ENCODE peak calls at places on chromosome 21, in ten cellular contexts. G is WTC11; W is H9; P is dorsolateral prefrontal cortex; F is brain microvascular endothelial cell; Z is progenitor cell of endocrine pancreas; T is GM10248; U is MM.1S; I is tibial nerve; R is CD4-positive, alpha-beta T cell. E is an unnamed sample.

GRCh38 chr21:26909972-26910371 is 56.9 kb downstream of the ADAMTS5 start:
- DNase-seq in U (no peak), I (no peak), F (peak), Z (no peak), P (no peak), G (peak), T (no peak), W (peak), R (no peak), E (peak)

GRCh38 chr21:35153671-35154070 is 104.6 kb upstream of the RUNX1 start:
- DNase-seq in I (no peak), P (no peak), Z (no peak), F (peak), R (no peak), U (no peak), G (no peak), T (no peak), W (no peak), E (no peak)

GRCh38 chr21:28272272-28272992 is 720.2 kb downstream of the LTN1 start:
- DNase-seq in I (no peak), G (no peak), P (no peak), Z (no peak), U (peak), T (no peak), W (no peak), F (peak), R (no peak), E (no peak)

GRCh38 chr21:34536820-34537219 is 24.8 kb upstream of the KCNE1 start:
- DNase-seq in F (no peak), U (no peak), W (no peak), R (no peak), G (no peak), T (no peak), Z (no peak), P (no peak), I (no peak), E (no peak)

GRCh38 chr21:40568756-40569155 is 278.2 kb downstream of the DSCAM start:
- DNase-seq in F (no peak), T (no peak), G (no peak), R (no peak), I (no peak), W (no peak), Z (no peak), U (no peak), P (no peak), E (no peak)

GRCh38 chr21:29271927-29272333 is 26.8 kb upstream of the BACH1 start:
- DNase-seq in T (no peak), W (no peak), F (no peak), U (no peak), P (no peak), G (no peak), Z (no peak), R (no peak), I (no peak), E (no peak)

GRCh38 chr21:28333455-28334108 is 659.1 kb downstream of the LTN1 start:
- DNase-seq in T (no peak), F (no peak), R (no peak), G (no peak), P (no peak), Z (no peak), I (no peak), U (no peak), W (no peak), E (no peak)

GRCh38 chr21:24093032-24093431 is 1514.2 kb downstream of the MRPL39 start:
- DNase-seq in U (no peak), I (no peak), W (no peak), T (no peak), F (no peak), R (no peak), P (no peak), Z (no peak), G (no peak), E (no peak)

GRCh38 chr21:39094087-39094785 is 89.0 kb downstream of the PSMG1 start:
- DNase-seq in I (no peak), Z (no peak), P (no peak), U (no peak), W (no peak), R (no peak), T (no peak), F (no peak), G (no peak), E (no peak)

GRCh38 chr21:34524671-34525601 is 12.9 kb upstream of the KCNE1 start:
- DNase-seq in F (no peak), W (peak), I (no peak), P (no peak), U (no peak), R (no peak), G (peak), Z (no peak), T (no peak), E (peak)

GRCh38 chr21:16376673-16377072 is 646.9 kb downstream of the USP25 start:
- DNase-seq in U (no peak), Z (no peak), P (no peak), F (no peak), R (no peak), W (no peak), T (no peak), G (no peak), I (no peak), E (no peak)

GRCh38 chr21:36548866-36549265 is 68.9 kb upstream of the CLDN14 start:
- DNase-seq in U (no peak), F (no peak), W (no peak), G (no peak), T (no peak), I (no peak), P (no peak), Z (no peak), R (no peak), E (no peak)

GRCh38 chr21:46178961-46179360 is 5.3 kb downstream of the SPATC1L start:
- DNase-seq in P (no peak), Z (no peak), T (no peak), W (no peak), U (no peak), R (no peak), I (no peak), F (no peak), G (no peak), E (no peak)

GRCh38 chr21:27532081-27532480 is 565.2 kb upstream of the ADAMTS5 start:
- DNase-seq in I (no peak), P (no peak), R (no peak), Z (no peak), U (no peak), T (no peak), F (peak), G (no peak), W (no peak), E (no peak)

GRCh38 chr21:37087188-37087587 is 14.1 kb downstream of the TTC3 start:
- DNase-seq in P (no peak), R (no peak), Z (no peak), W (no peak), F (peak), U (no peak), G (no peak), T (no peak), I (peak), E (no peak)

GRCh38 chr21:16624468-16625102 is 888.3 kb upstream of the CXADR start:
- DNase-seq in U (no peak), F (no peak), P (no peak), I (no peak), G (no peak), R (no peak), W (no peak), T (no peak), Z (no peak), E (peak)

GRCh38 chr21:29215709-29216108 is 83.0 kb upstream of the BACH1 start:
- DNase-seq in I (no peak), W (no peak), U (no peak), P (no peak), F (no peak), G (no peak), R (no peak), T (no peak), Z (no peak), E (no peak)

GRCh38 chr21:46089285-46089684 is 8.6 kb upstream of the COL6A2 start:
- DNase-seq in R (no peak), G (no peak), W (no peak), P (no peak), T (no peak), U (no peak), F (no peak), I (no peak), Z (no peak), E (no peak)

GRCh38 chr21:36257657-36258056 is 62.3 kb upstream of the MORC3 start:
- DNase-seq in R (no peak), F (no peak), U (no peak), P (no peak), G (no peak), W (no peak), T (no peak), Z (no peak), I (no peak), E (no peak)

GRCh38 chr21:36976882-36977651 is 10.6 kb upstream of the HLCS start:
- DNase-seq in Z (no peak), G (peak), U (peak), R (no peak), I (peak), W (peak), F (peak), P (no peak), T (peak), E (no peak)

GRCh38 chr21:46607605-46608004 is 2.7 kb upstream of the S100B start:
- DNase-seq in U (no peak), W (no peak), P (no peak), F (no peak), T (peak), R (no peak), Z (no peak), G (no peak), I (no peak), E (no peak)

GRCh38 chr21:28375708-28376385 is 616.8 kb downstream of the LTN1 start:
- DNase-seq in G (no peak), T (no peak), I (no peak), F (peak), R (no peak), W (no peak), Z (no peak), U (no peak), P (no peak), E (no peak)

GRCh38 chr21:28633803-28634572 is 358.7 kb downstream of the LTN1 start:
- DNase-seq in P (no peak), W (no peak), Z (no peak), U (no peak), R (no peak), F (peak), T (no peak), G (no peak), I (no peak), E (no peak)

GRCh38 chr21:36860736-36861594 is 105.5 kb downstream of the HLCS start:
- DNase-seq in T (no peak), W (no peak), U (no peak), Z (no peak), R (no peak), G (no peak), I (no peak), F (peak), P (no peak), E (no peak)

GRCh38 chr21:38299651-38300050 is 42.9 kb downstream of the KCNJ15 start:
- DNase-seq in R (no peak), Z (no peak), I (no peak), W (no peak), P (no peak), G (no peak), F (no peak), U (no peak), T (no peak), E (no peak)

GRCh38 chr21:34890724-34891609 is 158.1 kb downstream of the RUNX1 start:
- DNase-seq in F (peak), P (no peak), R (no peak), T (no peak), W (peak), Z (no peak), U (no peak), G (peak), I (no peak), E (peak)

GRCh38 chr21:34157456-34158025 is 84.2 kb downstream of the MRPS6 start:
- DNase-seq in T (no peak), G (no peak), I (no peak), F (no peak), W (no peak), P (no peak), R (no peak), U (no peak), Z (no peak), E (no peak)

GRCh38 chr21:45899317-45900033 is 82.1 kb upstream of the COL6A1 start:
- DNase-seq in R (no peak), P (peak), I (no peak), U (no peak), W (no peak), F (no peak), G (no peak), Z (no peak), T (no peak), E (no peak)

GRCh38 chr21:24727803-24728425 is 879.4 kb downstream of the MRPL39 start:
- DNase-seq in R (no peak), F (no peak), U (no peak), P (no peak), T (no peak), G (no peak), Z (no peak), W (no peak), I (no peak), E (no peak)

GRCh38 chr21:38806153-38806941 is 618 bp downstream of the ETS2 start:
- DNase-seq in W (no peak), I (no peak), Z (peak), T (peak), R (no peak), U (no peak), G (peak), P (no peak), F (no peak), E (peak)

GRCh38 chr21:44462090-44462833 is 7.0 kb downstream of the LRRC3 start:
- DNase-seq in W (no peak), P (no peak), Z (no peak), I (no peak), T (no peak), G (no peak), F (no peak), U (no peak), R (no peak), E (no peak)

GRCh38 chr21:44460441-44460755 is 5.1 kb downstream of the LRRC3 start:
- DNase-seq in I (no peak), U (no peak), W (no peak), F (no peak), T (no peak), G (no peak), P (no peak), R (no peak), Z (no peak), E (no peak)

GRCh38 chr21:44461005-44461404 is 5.7 kb downstream of the LRRC3 start:
- DNase-seq in T (no peak), U (no peak), Z (no peak), W (no peak), I (no peak), F (no peak), G (no peak), P (peak), R (no peak), E (no peak)

GRCh38 chr21:44462834-44463200 is 7.5 kb downstream of the LRRC3 start:
- DNase-seq in Z (no peak), G (no peak), I (no peak), P (no peak), T (no peak), F (no peak), U (no peak), W (no peak), R (no peak), E (no peak)

DNA sequence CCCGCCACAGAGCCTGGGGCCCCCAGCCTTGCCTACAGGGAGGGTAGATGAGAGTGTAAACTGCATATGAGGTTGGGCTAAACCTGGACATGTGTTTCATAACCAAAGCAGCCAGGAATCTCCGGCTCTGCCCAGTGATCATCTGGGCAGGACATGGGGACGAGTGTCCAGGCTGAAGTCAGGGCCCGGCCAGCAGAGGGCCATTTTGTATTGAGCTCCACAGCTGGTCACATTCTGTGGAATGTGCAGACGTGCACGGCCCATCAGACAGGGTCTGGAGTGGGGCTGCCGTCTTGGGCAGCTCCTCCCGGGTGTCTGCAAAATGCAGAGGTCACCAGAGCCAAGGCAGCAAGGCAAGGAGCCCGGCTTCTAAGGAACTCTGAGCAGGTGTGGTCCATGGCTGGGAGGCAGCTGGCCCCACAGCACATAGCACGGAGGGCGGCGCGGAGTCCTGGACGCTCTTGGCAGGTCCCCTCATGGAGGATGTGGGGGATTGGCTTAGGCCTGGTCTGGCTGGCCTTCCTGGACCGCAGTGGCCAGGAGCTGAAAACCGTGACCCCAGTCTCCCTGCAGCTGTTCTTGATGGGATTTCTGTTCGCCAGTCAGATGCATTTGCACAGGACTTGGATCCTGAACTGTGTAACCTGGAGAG is 6.3 kb downstream of the LRRC3 start:
- DNase-seq in Z (no peak), U (no peak), W (peak), G (no peak), F (no peak), T (no peak), P (no peak), R (no peak), I (no peak), E (no peak)
- TF ChIP-seq CTCF in Z (peak), U (peak), W (no peak), G (no peak), F (peak), T (no peak), P (no peak), R (no peak), I (no peak), E (peak)

GRCh38 chr21:42256316-42256715 is 37.4 kb downstream of the ABCG1 start:
- DNase-seq in F (no peak), G (no peak), P (no peak), I (no peak), W (no peak), U (no peak), R (no peak), T (no peak), Z (no peak), E (no peak)

GRCh38 chr21:42258150-42258884 is 39.4 kb downstream of the ABCG1 start:
- DNase-seq in W (peak), F (peak), Z (peak), R (peak), T (peak), G (peak), I (peak), U (peak), P (peak), E (peak)

GRCh38 chr21:42257091-42257760 is 38.3 kb downstream of the ABCG1 start:
- DNase-seq in R (no peak), W (no peak), U (no peak), F (no peak), G (no peak), P (no peak), I (no peak), T (no peak), Z (no peak), E (no peak)

GRCh38 chr21:42260121-42260520 is 41.2 kb downstream of the ABCG1 start:
- DNase-seq in R (no peak), U (no peak), T (no peak), G (no peak), Z (no peak), F (no peak), W (no peak), I (no peak), P (no peak), E (no peak)

DNA sequence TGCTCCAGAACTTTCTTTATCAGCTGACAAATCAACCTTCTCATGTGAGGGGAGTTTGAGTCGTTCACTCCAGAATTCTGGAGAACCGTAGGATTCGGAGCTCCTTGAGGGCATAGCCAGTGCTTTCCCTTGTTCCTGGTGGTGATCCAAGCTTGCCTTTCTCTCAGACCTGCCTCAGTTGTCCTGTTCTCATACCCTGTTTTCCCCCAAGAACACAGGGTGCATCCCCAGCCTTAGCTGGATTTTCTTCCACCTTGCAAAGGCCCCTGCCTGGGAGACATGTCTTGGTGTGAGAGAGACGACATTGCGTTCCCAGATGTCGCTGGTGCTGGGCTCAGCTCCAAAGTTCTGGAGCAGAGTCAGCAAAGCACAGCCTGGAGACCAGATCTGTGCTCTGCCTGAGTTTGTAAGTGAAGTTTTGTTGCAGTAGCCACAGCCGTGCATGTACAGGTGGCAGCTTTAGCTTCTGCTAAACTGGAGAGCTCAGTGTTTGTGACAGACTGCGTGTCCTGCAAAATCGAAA is 40.0 kb downstream of the ABCG1 start:
- DNase-seq in P (no peak), T (no peak), F (no peak), W (no peak), R (no peak), U (no peak), I (no peak), Z (no peak), G (no peak), E (no peak)
- TF ChIP-seq CTCF in P (peak), T (no peak), F (no peak), W (no peak), R (peak), U (peak), I (no peak), Z (no peak), G (no peak), E (no peak)

DNA sequence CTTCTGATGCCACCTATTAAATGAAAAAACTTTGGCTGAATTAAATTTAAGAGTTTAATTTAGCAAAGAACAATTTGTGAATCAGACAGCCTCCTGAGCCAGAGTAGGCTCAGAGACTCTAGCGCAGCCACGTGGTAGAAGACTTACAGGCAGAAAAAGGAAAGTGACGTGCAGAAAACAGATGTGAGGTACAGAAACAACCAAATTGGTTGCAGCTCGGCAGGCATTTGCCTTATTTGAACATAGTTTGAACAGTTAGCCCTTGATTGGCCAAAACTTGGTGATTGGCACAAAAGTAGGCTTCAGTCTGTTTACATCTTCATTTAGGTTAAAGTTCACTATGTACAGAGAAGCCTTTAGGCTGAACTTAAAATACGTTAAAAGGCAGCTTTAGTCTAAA is 22.9 kb downstream of the TCP10L start:
- DNase-seq in P (no peak), R (no peak), F (peak), G (peak), I (peak), Z (no peak), U (peak), W (peak), T (no peak), E (no peak)
- TF ChIP-seq CTCF in P (peak), R (no peak), F (peak), G (no peak), I (no peak), Z (peak), U (peak), W (peak), T (no peak), E (peak)

DNA sequence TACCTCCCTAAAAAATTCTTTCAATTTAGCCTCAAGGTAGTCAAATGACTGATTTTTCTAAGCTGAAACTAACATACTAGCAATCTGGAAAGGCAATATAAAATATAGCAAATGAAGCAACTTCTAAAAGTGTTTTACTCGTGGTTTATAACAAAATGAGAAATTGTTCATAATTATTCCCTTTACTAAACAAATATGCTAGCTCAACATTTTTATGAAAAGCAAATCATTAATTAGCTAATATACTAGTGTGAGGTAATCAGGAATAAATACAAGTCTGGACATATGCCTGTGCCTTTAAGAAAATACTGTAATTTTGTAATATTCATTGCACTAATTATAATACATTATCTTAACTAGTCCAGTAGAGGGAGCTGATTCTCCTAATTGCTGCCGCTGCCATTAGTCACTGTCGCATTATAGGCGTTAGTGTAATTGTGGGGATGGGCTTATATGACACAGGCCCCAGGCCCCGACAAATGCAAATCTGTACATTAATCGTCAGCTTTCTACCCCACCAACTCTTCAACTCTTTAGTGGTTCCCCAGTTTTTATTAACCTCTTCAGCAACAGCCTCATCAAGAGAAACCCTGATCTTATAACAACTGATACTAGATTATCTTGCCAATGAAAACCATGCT is 160.9 kb downstream of the GABPA start:
- DNase-seq in I (peak), U (peak), F (no peak), W (no peak), Z (no peak), T (no peak), R (no peak), P (no peak), G (no peak), E (no peak)
- TF ChIP-seq CTCF in I (peak), U (peak), F (peak), W (peak), Z (peak), T (peak), R (peak), P (peak), G (peak), E (no peak)

GRCh38 chr21:44487831-44488230 is 32.5 kb downstream of the LRRC3 start:
- DNase-seq in W (no peak), G (peak), R (peak), P (no peak), F (peak), U (no peak), Z (no peak), T (no peak), I (no peak), E (no peak)
- TF ChIP-seq CTCF in W (peak), G (peak), R (peak), P (peak), F (peak), U (peak), Z (peak), T (peak), I (peak), E (peak)

E was measured in nephron progenitor cell.